ENCODE peak calls at places on chromosomes 4 and X, in eight cellular contexts. B is tibial artery, V is heart right ventricle, U is T-cell, H is thyroid gland, R is NAMALWA, W is ascending aorta, Q is T-helper 1 cell. S is an unnamed sample.
A peak's percentile ranks its signal among the peaks of the same experiment; 100 is the strongest.

GRCh38 chrX:45849261-45849660 is 648.6 kb upstream of the DIPK2B start:
- DNase-seq in B (no peak), V (peak; percentile 2), U (no peak), H (peak; percentile 4), R (peak; percentile 56), W (no peak), Q (no peak), S (peak; percentile 40)

GRCh38 chr4:127138586-127138985 is 494.2 kb upstream of the INTU start:
- DNase-seq in B (no peak), V (no peak), U (no peak), H (no peak), R (no peak), W (no peak), Q (no peak), S (no peak)

GRCh38 chrX:1006156-1006730 is 206.2 kb downstream of the CRLF2 start:
- DNase-seq in B (no peak), V (no peak), U (no peak), H (no peak), R (no peak), W (no peak), Q (no peak), S (no peak)

GRCh38 chr4:150096625-150097024 is 18.4 kb downstream of the DCLK2 start:
- DNase-seq in B (no peak), V (no peak), U (no peak), H (peak; percentile 55), R (no peak), W (no peak), Q (no peak), S (no peak)

GRCh38 chrX:12887141-12887540 is 19.3 kb upstream of the TLR8 start:
- DNase-seq in B (no peak), V (no peak), U (no peak), H (no peak), R (no peak), W (no peak), Q (no peak), S (no peak)

GRCh38 chr4:17111959-17112659 is 213.7 kb upstream of the LDB2 start:
- DNase-seq in B (no peak), V (peak; percentile 13), U (no peak), H (no peak), R (peak; percentile 37), W (no peak), Q (no peak), S (no peak)

GRCh38 chr4:159608434-159608833 is 505.6 kb downstream of the RAPGEF2 start:
- DNase-seq in B (no peak), V (no peak), U (no peak), H (no peak), R (no peak), W (no peak), Q (no peak), S (no peak)

GRCh38 chr4:152106113-152106763 is 345.4 kb upstream of the GATB start:
- DNase-seq in B (peak; percentile 84), V (peak; percentile 76), U (no peak), H (peak; percentile 53), R (no peak), W (peak; percentile 90), Q (no peak), S (no peak)

GRCh38 chr4:95877636-95878035 is 37.7 kb downstream of the PDHA2 start:
- DNase-seq in B (no peak), V (no peak), U (no peak), H (no peak), R (no peak), W (no peak), Q (no peak), S (no peak)

GRCh38 chr4:145842224-145842887 is 96.3 kb downstream of the ZNF827 start:
- DNase-seq in B (no peak), V (no peak), U (no peak), H (no peak), R (no peak), W (no peak), Q (no peak), S (no peak)

GRCh38 chr4:75089206-75089605 is 156.3 kb downstream of the PARM1 start:
- DNase-seq in B (no peak), V (no peak), U (no peak), H (no peak), R (no peak), W (no peak), Q (no peak), S (no peak)

GRCh38 chrX:25433307-25433706 is 417.5 kb upstream of the ARX start:
- DNase-seq in B (no peak), V (no peak), U (no peak), H (no peak), R (no peak), W (no peak), Q (no peak), S (no peak)

GRCh38 chrX:153774576-153775292 is 6.1 kb upstream of the SRPK3 start:
- DNase-seq in B (no peak), V (no peak), U (no peak), H (no peak), R (no peak), W (no peak), Q (no peak), S (no peak)

GRCh38 chr4:141109983-141110382 is 23.3 kb downstream of the RNF150 start:
- DNase-seq in B (no peak), V (no peak), U (no peak), H (no peak), R (no peak), W (no peak), Q (no peak), S (no peak)